ENCODE peak calls at places on chromosomes 12 and 14, in six cellular contexts. O is fibroblast of lung; E is ACHN; H is stomach; L is activated naive CD8-positive, alpha-beta T cell treated with anti-CD3 and anti-CD28 coated beads, Interleukin-2, amount 50 U/mL, for 24 hours; J is LoVo. X is an unnamed sample.

GRCh38 chr14:93691042-93691780 is 97.1 kb downstream of the PRIMA1 start:
- DNase-seq in O (no peak), E (no peak), H (no peak), L (no peak), J (no peak), X (no peak)

GRCh38 chr12:242496-242895 is 20.1 kb downstream of the SLC6A13 start:
- DNase-seq in O (no peak), E (no peak), H (no peak), L (no peak), J (no peak), X (no peak)

GRCh38 chr12:123104809-123105208 is 46.1 kb downstream of the PITPNM2 start:
- DNase-seq in O (no peak), E (no peak), H (no peak), L (no peak), J (no peak), X (no peak)

GRCh38 chr14:61147898-61148549 is 133.1 kb downstream of the TMEM30B start:
- DNase-seq in O (peak; percentile 100), E (peak; percentile 7), H (no peak), L (no peak), J (peak; percentile 37), X (peak; percentile 93)

GRCh38 chr12:29769162-29769820 is 14.5 kb downstream of the TMTC1 start:
- DNase-seq in O (peak; percentile 89), E (no peak), H (no peak), L (no peak), J (no peak), X (no peak)

GRCh38 chr14:49621114-49621881 is 699 bp downstream of the MGAT2 start:
- DNase-seq in O (peak; percentile 68), E (peak; percentile 57), H (peak; percentile 63), L (peak; percentile 70), J (no peak), X (no peak)

GRCh38 chr12:6792522-6793201 is 3.3 kb downstream of the CD4 start:
- DNase-seq in O (peak; percentile 14), E (no peak), H (no peak), L (no peak), J (no peak), X (no peak)

GRCh38 chr12:52691076-52691764 is 11.0 kb upstream of the KRT1 start:
- DNase-seq in O (no peak), E (peak; percentile 22), H (no peak), L (peak; percentile 61), J (no peak), X (no peak)

GRCh38 chr12:71134405-71134804 is 23.4 kb downstream of the TSPAN8 start:
- DNase-seq in O (no peak), E (no peak), H (no peak), L (no peak), J (no peak), X (no peak)

GRCh38 chr12:8609061-8609570 is 3.5 kb downstream of the AICDA start:
- DNase-seq in O (peak; percentile 43), E (peak; percentile 70), H (no peak), L (no peak), J (peak; percentile 61), X (peak; percentile 51)

GRCh38 chr14:40098468-40098867 is 666.2 kb upstream of the FBXO33 start:
- DNase-seq in O (no peak), E (no peak), H (no peak), L (no peak), J (no peak), X (no peak)

GRCh38 chr14:55712505-55712904 is 132.5 kb downstream of the KTN1 start:
- DNase-seq in O (no peak), E (no peak), H (no peak), L (no peak), J (no peak), X (no peak)

GRCh38 chr14:59897757-59898383 is 22.1 kb upstream of the LRRC9 start:
- DNase-seq in O (peak; percentile 6), E (peak; percentile 8), H (peak; percentile 44), L (no peak), J (no peak), X (peak; percentile 38)

GRCh38 chr14:104401785-104402184 is 177.8 kb upstream of the C14orf180 start:
- DNase-seq in O (no peak), E (no peak), H (no peak), L (no peak), J (no peak), X (no peak)

GRCh38 chr12:27652174-27652763 is 44.0 kb upstream of the REP15 start:
- DNase-seq in O (peak; percentile 66), E (peak; percentile 87), H (peak; percentile 44), L (peak; percentile 34), J (peak; percentile 88), X (peak; percentile 70)

GRCh38 chr12:103043531-103044445 is 86.3 kb downstream of the ASCL1 start:
- DNase-seq in O (no peak), E (no peak), H (no peak), L (no peak), J (no peak), X (no peak)

GRCh38 chr12:87575906-87576305 is 453.3 kb downstream of the C12orf50 start:
- DNase-seq in O (no peak), E (no peak), H (no peak), L (no peak), J (no peak), X (no peak)

GRCh38 chr14:75070383-75070782 is 942 bp downstream of the ZC2HC1C start:
- DNase-seq in O (no peak), E (no peak), H (no peak), L (no peak), J (no peak), X (no peak)

GRCh38 chr12:82981150-82981549 is 294.4 kb downstream of the TMTC2 start:
- DNase-seq in O (no peak), E (no peak), H (no peak), L (no peak), J (no peak), X (no peak)

GRCh38 chr12:120944645-120945217 is 33.6 kb upstream of the HNF1A start:
- DNase-seq in O (peak; percentile 11), E (peak; percentile 72), H (peak; percentile 67), L (peak; percentile 82), J (peak; percentile 80), X (peak; percentile 44)

GRCh38 chr12:94553130-94553519 is 93.5 kb upstream of the CEP83 start:
- DNase-seq in O (peak; percentile 84), E (peak; percentile 76), H (no peak), L (no peak), J (peak; percentile 46), X (peak; percentile 69)

GRCh38 chr12:131827961-131828534 is at the start of gene MMP17:
- DNase-seq in O (peak; percentile 62), E (peak; percentile 82), H (no peak), L (peak; percentile 56), J (peak; percentile 76), X (no peak)

GRCh38 chr14:72104011-72104613 is 171.9 kb downstream of the RGS6 start:
- DNase-seq in O (no peak), E (peak; percentile 28), H (no peak), L (peak; percentile 67), J (no peak), X (peak; percentile 9)

X was measured in H4.